ENCODE peak calls at places on chromosomes 2 and 18, in six cellular contexts. One of them, this sample, is unnamed.

GRCh38 chr2:235026649-235027557 is 75.1 kb downstream of the SH3BP4 start:
- DNase-seq in endodermal cell: peak
- DNase-seq in A549: peak
- DNase-seq in BJ: no peak
- DNase-seq in cardiac muscle cell: no peak
- DNase-seq in left ventricle myocardium inferior: peak
- DNase-seq in this sample: no peak

GRCh38 chr2:16012626-16013501 is 72.5 kb downstream of the MYCN start:
- DNase-seq in cardiac muscle cell: no peak
- DNase-seq in A549: no peak
- DNase-seq in left ventricle myocardium inferior: no peak
- DNase-seq in endodermal cell: peak
- DNase-seq in BJ: no peak
- DNase-seq in this sample: peak

GRCh38 chr2:168392031-168392430 is 64.0 kb upstream of the CERS6 start:
- DNase-seq in left ventricle myocardium inferior: no peak
- DNase-seq in cardiac muscle cell: no peak
- DNase-seq in BJ: no peak
- DNase-seq in endodermal cell: no peak
- DNase-seq in A549: no peak
- DNase-seq in this sample: no peak

GRCh38 chr2:173354601-173355131 is at the start of gene CDCA7:
- DNase-seq in BJ: no peak
- DNase-seq in endodermal cell: peak
- DNase-seq in left ventricle myocardium inferior: peak
- DNase-seq in A549: peak
- DNase-seq in cardiac muscle cell: peak
- DNase-seq in this sample: peak

GRCh38 chr2:23200056-23200455 is 184.9 kb upstream of the KLHL29 start:
- DNase-seq in A549: no peak
- DNase-seq in cardiac muscle cell: no peak
- DNase-seq in left ventricle myocardium inferior: no peak
- DNase-seq in BJ: no peak
- DNase-seq in endodermal cell: no peak
- DNase-seq in this sample: no peak

GRCh38 chr2:36403675-36404230 is 48.2 kb downstream of the CRIM1 start:
- DNase-seq in left ventricle myocardium inferior: no peak
- DNase-seq in endodermal cell: no peak
- DNase-seq in A549: peak
- DNase-seq in BJ: peak
- DNase-seq in cardiac muscle cell: no peak
- DNase-seq in this sample: no peak

GRCh38 chr18:13218376-13219011 is at the start of gene LDLRAD4:
- DNase-seq in cardiac muscle cell: peak
- DNase-seq in left ventricle myocardium inferior: peak
- DNase-seq in BJ: no peak
- DNase-seq in endodermal cell: peak
- DNase-seq in A549: no peak
- DNase-seq in this sample: peak

GRCh38 chr2:42513252-42513918 is 19.6 kb upstream of the KCNG3 start:
- DNase-seq in A549: peak
- DNase-seq in cardiac muscle cell: peak
- DNase-seq in BJ: peak
- DNase-seq in left ventricle myocardium inferior: no peak
- DNase-seq in endodermal cell: peak
- DNase-seq in this sample: peak

GRCh38 chr2:70716131-70716766 is 51.8 kb downstream of the ADD2 start:
- DNase-seq in endodermal cell: peak
- DNase-seq in left ventricle myocardium inferior: peak
- DNase-seq in cardiac muscle cell: no peak
- DNase-seq in A549: no peak
- DNase-seq in BJ: no peak
- DNase-seq in this sample: no peak

GRCh38 chr2:8607591-8607990 is 74.3 kb upstream of the ID2 start:
- DNase-seq in endodermal cell: no peak
- DNase-seq in BJ: peak
- DNase-seq in A549: peak
- DNase-seq in left ventricle myocardium inferior: no peak
- DNase-seq in cardiac muscle cell: no peak
- DNase-seq in this sample: no peak

GRCh38 chr2:33069894-33070651 is 123.3 kb downstream of the LTBP1 start:
- DNase-seq in left ventricle myocardium inferior: no peak
- DNase-seq in cardiac muscle cell: no peak
- DNase-seq in endodermal cell: no peak
- DNase-seq in BJ: peak
- DNase-seq in A549: peak
- DNase-seq in this sample: no peak

GRCh38 chr2:134862674-134863073 is 24.3 kb downstream of the ACMSD start:
- DNase-seq in cardiac muscle cell: no peak
- DNase-seq in BJ: no peak
- DNase-seq in A549: no peak
- DNase-seq in endodermal cell: no peak
- DNase-seq in left ventricle myocardium inferior: no peak
- DNase-seq in this sample: no peak

GRCh38 chr18:70154591-70155194 is 50.8 kb downstream of the RTTN start:
- DNase-seq in BJ: peak
- DNase-seq in A549: no peak
- DNase-seq in left ventricle myocardium inferior: no peak
- DNase-seq in endodermal cell: no peak
- DNase-seq in cardiac muscle cell: no peak
- DNase-seq in this sample: no peak

GRCh38 chr18:54888933-54889332 is 60.7 kb downstream of the RAB27B start:
- DNase-seq in BJ: peak
- DNase-seq in cardiac muscle cell: no peak
- DNase-seq in left ventricle myocardium inferior: no peak
- DNase-seq in endodermal cell: no peak
- DNase-seq in A549: no peak
- DNase-seq in this sample: no peak

GRCh38 chr2:105768961-105769452 is 24.3 kb downstream of the NCK2 start:
- DNase-seq in cardiac muscle cell: no peak
- DNase-seq in BJ: no peak
- DNase-seq in A549: no peak
- DNase-seq in left ventricle myocardium inferior: no peak
- DNase-seq in endodermal cell: no peak
- DNase-seq in this sample: no peak

GRCh38 chr2:201130524-201131186 is 14.7 kb downstream of the CFLAR start:
- DNase-seq in endodermal cell: no peak
- DNase-seq in BJ: no peak
- DNase-seq in cardiac muscle cell: no peak
- DNase-seq in A549: peak
- DNase-seq in left ventricle myocardium inferior: no peak
- DNase-seq in this sample: peak

GRCh38 chr2:54336136-54336976 is 80.3 kb upstream of the TSPYL6 start:
- DNase-seq in A549: no peak
- DNase-seq in left ventricle myocardium inferior: no peak
- DNase-seq in BJ: peak
- DNase-seq in cardiac muscle cell: no peak
- DNase-seq in endodermal cell: no peak
- DNase-seq in this sample: no peak

GRCh38 chr2:9358846-9359245 is 64.5 kb downstream of the ITGB1BP1 start:
- DNase-seq in A549: no peak
- DNase-seq in BJ: no peak
- DNase-seq in cardiac muscle cell: no peak
- DNase-seq in left ventricle myocardium inferior: no peak
- DNase-seq in endodermal cell: no peak
- DNase-seq in this sample: no peak

GRCh38 chr2:240594511-240595380 is 8.2 kb downstream of the CAPN10 start:
- DNase-seq in BJ: no peak
- DNase-seq in endodermal cell: peak
- DNase-seq in A549: no peak
- DNase-seq in left ventricle myocardium inferior: peak
- DNase-seq in cardiac muscle cell: no peak
- DNase-seq in this sample: no peak

GRCh38 chr18:45090526-45091140 is 409.9 kb downstream of the SETBP1 start:
- DNase-seq in endodermal cell: no peak
- DNase-seq in A549: no peak
- DNase-seq in left ventricle myocardium inferior: no peak
- DNase-seq in cardiac muscle cell: no peak
- DNase-seq in BJ: no peak
- DNase-seq in this sample: no peak

GRCh38 chr2:157376041-157376440 is 50.4 kb upstream of the ERMN start:
- DNase-seq in BJ: no peak
- DNase-seq in A549: no peak
- DNase-seq in left ventricle myocardium inferior: no peak
- DNase-seq in endodermal cell: no peak
- DNase-seq in cardiac muscle cell: no peak
- DNase-seq in this sample: no peak

GRCh38 chr2:211174631-211175030 is 618.2 kb downstream of the CPS1 start:
- DNase-seq in A549: no peak
- DNase-seq in left ventricle myocardium inferior: no peak
- DNase-seq in endodermal cell: no peak
- DNase-seq in BJ: no peak
- DNase-seq in cardiac muscle cell: no peak
- DNase-seq in this sample: no peak

GRCh38 chr2:240954436-240955305 is 43.7 kb upstream of the SNED1 start:
- DNase-seq in BJ: no peak
- DNase-seq in cardiac muscle cell: no peak
- DNase-seq in endodermal cell: peak
- DNase-seq in left ventricle myocardium inferior: no peak
- DNase-seq in A549: no peak
- DNase-seq in this sample: no peak

GRCh38 chr2:6820236-6820635 is 45.5 kb downstream of the CMPK2 start:
- DNase-seq in cardiac muscle cell: no peak
- DNase-seq in endodermal cell: no peak
- DNase-seq in A549: no peak
- DNase-seq in BJ: no peak
- DNase-seq in left ventricle myocardium inferior: no peak
- DNase-seq in this sample: no peak

GRCh38 chr2:38016177-38016576 is 59.8 kb downstream of the CYP1B1 start:
- DNase-seq in endodermal cell: no peak
- DNase-seq in BJ: no peak
- DNase-seq in cardiac muscle cell: no peak
- DNase-seq in left ventricle myocardium inferior: no peak
- DNase-seq in A549: no peak
- DNase-seq in this sample: no peak

GRCh38 chr18:6069539-6069938 is 174.2 kb upstream of the TMEM200C start:
- DNase-seq in endodermal cell: no peak
- DNase-seq in BJ: no peak
- DNase-seq in cardiac muscle cell: no peak
- DNase-seq in A549: no peak
- DNase-seq in left ventricle myocardium inferior: no peak
- DNase-seq in this sample: no peak

GRCh38 chr2:98487806-98488189 is 43.1 kb downstream of the INPP4A start:
- DNase-seq in endodermal cell: no peak
- DNase-seq in A549: peak
- DNase-seq in left ventricle myocardium inferior: no peak
- DNase-seq in BJ: no peak
- DNase-seq in cardiac muscle cell: no peak
- DNase-seq in this sample: peak

GRCh38 chr2:237132799-237133198 is 47.1 kb downstream of the COPS8 start:
- DNase-seq in A549: peak
- DNase-seq in endodermal cell: peak
- DNase-seq in BJ: no peak
- DNase-seq in cardiac muscle cell: no peak
- DNase-seq in left ventricle myocardium inferior: no peak
- DNase-seq in this sample: no peak

GRCh38 chr2:17979707-17980106 is 101.2 kb downstream of the KCNS3 start:
- DNase-seq in endodermal cell: no peak
- DNase-seq in A549: no peak
- DNase-seq in left ventricle myocardium inferior: no peak
- DNase-seq in BJ: peak
- DNase-seq in cardiac muscle cell: no peak
- DNase-seq in this sample: no peak

GRCh38 chr18:1499265-1499664 is 594.6 kb downstream of the ADCYAP1 start:
- DNase-seq in cardiac muscle cell: no peak
- DNase-seq in A549: no peak
- DNase-seq in left ventricle myocardium inferior: no peak
- DNase-seq in BJ: no peak
- DNase-seq in endodermal cell: no peak
- DNase-seq in this sample: no peak
- TF ChIP-seq CTCF in cardiac muscle cell: peak
- TF ChIP-seq CTCF in A549: no peak
- TF ChIP-seq CTCF in left ventricle myocardium inferior: no peak
- TF ChIP-seq CTCF in BJ: no peak
- TF ChIP-seq CTCF in endodermal cell: peak
- TF ChIP-seq CTCF in this sample: no peak

DNA sequence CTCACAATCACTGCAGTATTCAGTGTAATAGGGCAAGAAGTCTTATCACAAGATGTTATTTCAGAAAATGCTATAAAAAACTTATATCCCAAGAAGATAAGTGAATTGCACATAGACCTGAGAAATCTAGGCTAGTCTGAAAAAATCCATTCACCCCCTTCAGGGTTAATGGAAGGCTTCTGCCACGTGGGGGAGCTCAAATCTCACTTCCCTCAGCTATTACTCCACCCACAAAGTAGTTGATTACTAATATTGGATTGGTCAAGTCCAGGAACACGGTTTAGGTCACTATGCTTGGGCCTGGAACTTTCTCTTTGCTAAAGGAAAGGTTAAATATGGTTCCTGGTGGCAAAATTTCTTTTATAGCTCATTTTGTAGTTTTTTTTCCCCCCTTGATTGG is 51.2 kb upstream of the ADAM23 start:
- DNase-seq in endodermal cell: peak
- DNase-seq in left ventricle myocardium inferior: no peak
- DNase-seq in cardiac muscle cell: peak
- DNase-seq in A549: peak
- DNase-seq in BJ: no peak
- DNase-seq in this sample: peak
- TF ChIP-seq CTCF in endodermal cell: peak
- TF ChIP-seq CTCF in left ventricle myocardium inferior: peak
- TF ChIP-seq CTCF in cardiac muscle cell: peak
- TF ChIP-seq CTCF in A549: peak
- TF ChIP-seq CTCF in BJ: peak
- TF ChIP-seq CTCF in this sample: peak

GRCh38 chr2:130346041-130346740 is 3.5 kb downstream of the IMP4 start:
- DNase-seq in A549: no peak
- DNase-seq in left ventricle myocardium inferior: no peak
- DNase-seq in BJ: no peak
- DNase-seq in cardiac muscle cell: no peak
- DNase-seq in endodermal cell: no peak
- DNase-seq in this sample: no peak

GRCh38 chr2:130345091-130345490 is 2.4 kb downstream of the IMP4 start:
- DNase-seq in left ventricle myocardium inferior: no peak
- DNase-seq in endodermal cell: no peak
- DNase-seq in cardiac muscle cell: no peak
- DNase-seq in A549: no peak
- DNase-seq in BJ: no peak
- DNase-seq in this sample: no peak

GRCh38 chr2:130347220-130347925 is 4.7 kb downstream of the IMP4 start:
- DNase-seq in cardiac muscle cell: no peak
- DNase-seq in endodermal cell: no peak
- DNase-seq in left ventricle myocardium inferior: no peak
- DNase-seq in BJ: no peak
- DNase-seq in A549: no peak
- DNase-seq in this sample: no peak

GRCh38 chr2:130345611-130346010 is 2.9 kb downstream of the IMP4 start:
- DNase-seq in left ventricle myocardium inferior: no peak
- DNase-seq in A549: no peak
- DNase-seq in endodermal cell: no peak
- DNase-seq in BJ: no peak
- DNase-seq in cardiac muscle cell: no peak
- DNase-seq in this sample: no peak

GRCh38 chr2:130346741-130347066 is 4.0 kb downstream of the IMP4 start:
- DNase-seq in cardiac muscle cell: no peak
- DNase-seq in left ventricle myocardium inferior: no peak
- DNase-seq in A549: no peak
- DNase-seq in BJ: no peak
- DNase-seq in endodermal cell: no peak
- DNase-seq in this sample: no peak
- TF ChIP-seq CTCF in cardiac muscle cell: no peak
- TF ChIP-seq CTCF in left ventricle myocardium inferior: no peak
- TF ChIP-seq CTCF in A549: no peak
- TF ChIP-seq CTCF in BJ: no peak
- TF ChIP-seq CTCF in endodermal cell: no peak
- TF ChIP-seq CTCF in this sample: no peak

GRCh38 chr2:246489-247145 is 17.2 kb downstream of the SH3YL1 start:
- DNase-seq in A549: peak
- DNase-seq in left ventricle myocardium inferior: no peak
- DNase-seq in cardiac muscle cell: peak
- DNase-seq in endodermal cell: peak
- DNase-seq in BJ: peak
- DNase-seq in this sample: peak
- TF ChIP-seq CTCF in A549: peak
- TF ChIP-seq CTCF in left ventricle myocardium inferior: peak
- TF ChIP-seq CTCF in cardiac muscle cell: peak
- TF ChIP-seq CTCF in endodermal cell: peak
- TF ChIP-seq CTCF in BJ: peak
- TF ChIP-seq CTCF in this sample: peak

This sample was measured in endothelial cell.